ENCODE peak calls at places on chromosomes 7 and 10, in six cellular contexts. One of them, this sample, is unnamed.

GRCh38 chr10:8360365-8360764 is 305.9 kb downstream of the GATA3 start:
- DNase-seq in coronary artery: no peak
- DNase-seq in dorsolateral prefrontal cortex: no peak
- DNase-seq in AG09319: no peak
- DNase-seq in cardiac muscle cell: no peak
- DNase-seq in tibial nerve: no peak
- DNase-seq in this sample: no peak

GRCh38 chr7:23490357-23491131 is 20.3 kb upstream of the IGF2BP3 start:
- DNase-seq in dorsolateral prefrontal cortex: peak; percentile 40
- DNase-seq in cardiac muscle cell: no peak
- DNase-seq in tibial nerve: no peak
- DNase-seq in coronary artery: no peak
- DNase-seq in AG09319: no peak
- DNase-seq in this sample: peak; percentile 42

GRCh38 chr7:47681241-47681810 is 99.4 kb upstream of the TNS3 start:
- DNase-seq in coronary artery: no peak
- DNase-seq in dorsolateral prefrontal cortex: no peak
- DNase-seq in tibial nerve: no peak
- DNase-seq in AG09319: no peak
- DNase-seq in cardiac muscle cell: no peak
- DNase-seq in this sample: no peak

GRCh38 chr10:129926066-129927055 is 37.7 kb downstream of the EBF3 start:
- DNase-seq in cardiac muscle cell: no peak
- DNase-seq in tibial nerve: no peak
- DNase-seq in dorsolateral prefrontal cortex: no peak
- DNase-seq in coronary artery: no peak
- DNase-seq in AG09319: no peak
- DNase-seq in this sample: no peak

GRCh38 chr10:114077815-114078219 is 34.2 kb downstream of the ADRB1 start:
- DNase-seq in dorsolateral prefrontal cortex: no peak
- DNase-seq in tibial nerve: no peak
- DNase-seq in cardiac muscle cell: peak; percentile 28
- DNase-seq in coronary artery: no peak
- DNase-seq in AG09319: no peak
- DNase-seq in this sample: no peak

GRCh38 chr10:116080553-116080952 is 192.5 kb downstream of the GFRA1 start:
- DNase-seq in cardiac muscle cell: no peak
- DNase-seq in dorsolateral prefrontal cortex: no peak
- DNase-seq in tibial nerve: no peak
- DNase-seq in coronary artery: no peak
- DNase-seq in AG09319: no peak
- DNase-seq in this sample: no peak

GRCh38 chr7:47611045-47611511 is 29.2 kb upstream of the TNS3 start:
- DNase-seq in cardiac muscle cell: no peak
- DNase-seq in AG09319: no peak
- DNase-seq in dorsolateral prefrontal cortex: no peak
- DNase-seq in tibial nerve: no peak
- DNase-seq in coronary artery: no peak
- DNase-seq in this sample: no peak

GRCh38 chr10:92691591-92692084 is 1.9 kb downstream of the HHEX start:
- DNase-seq in cardiac muscle cell: no peak
- DNase-seq in tibial nerve: peak; percentile 35
- DNase-seq in dorsolateral prefrontal cortex: peak; percentile 8
- DNase-seq in AG09319: no peak
- DNase-seq in coronary artery: no peak
- DNase-seq in this sample: peak; percentile 57

GRCh38 chr7:92255308-92255707 is 9.5 kb downstream of the ANKIB1 start:
- DNase-seq in cardiac muscle cell: no peak
- DNase-seq in tibial nerve: no peak
- DNase-seq in dorsolateral prefrontal cortex: no peak
- DNase-seq in AG09319: peak; percentile 12
- DNase-seq in coronary artery: no peak
- DNase-seq in this sample: no peak

GRCh38 chr10:12839941-12840611 is 161.4 kb downstream of the CCDC3 start:
- DNase-seq in tibial nerve: no peak
- DNase-seq in AG09319: no peak
- DNase-seq in coronary artery: no peak
- DNase-seq in cardiac muscle cell: no peak
- DNase-seq in dorsolateral prefrontal cortex: no peak
- DNase-seq in this sample: no peak

GRCh38 chr7:158885624-158886023 is 29.3 kb downstream of the DYNC2I1 start:
- DNase-seq in dorsolateral prefrontal cortex: no peak
- DNase-seq in AG09319: no peak
- DNase-seq in tibial nerve: no peak
- DNase-seq in coronary artery: no peak
- DNase-seq in cardiac muscle cell: no peak
- DNase-seq in this sample: no peak
- TF ChIP-seq CTCF in dorsolateral prefrontal cortex: peak; percentile 55
- TF ChIP-seq CTCF in AG09319: peak; percentile 13
- TF ChIP-seq CTCF in tibial nerve: peak; percentile 20
- TF ChIP-seq CTCF in coronary artery: no peak
- TF ChIP-seq CTCF in cardiac muscle cell: no peak
- TF ChIP-seq CTCF in this sample: peak; percentile 27

GRCh38 chr10:78729810-78730209 is 339.0 kb upstream of the ZMIZ1 start:
- DNase-seq in dorsolateral prefrontal cortex: no peak
- DNase-seq in tibial nerve: no peak
- DNase-seq in AG09319: no peak
- DNase-seq in cardiac muscle cell: no peak
- DNase-seq in coronary artery: no peak
- DNase-seq in this sample: no peak

GRCh38 chr10:78730754-78731153 is 338.0 kb upstream of the ZMIZ1 start:
- DNase-seq in tibial nerve: no peak
- DNase-seq in dorsolateral prefrontal cortex: no peak
- DNase-seq in cardiac muscle cell: no peak
- DNase-seq in AG09319: no peak
- DNase-seq in coronary artery: peak; percentile 47
- DNase-seq in this sample: no peak

GRCh38 chr10:78728176-78728575 is 340.6 kb upstream of the ZMIZ1 start:
- DNase-seq in AG09319: no peak
- DNase-seq in tibial nerve: no peak
- DNase-seq in coronary artery: no peak
- DNase-seq in dorsolateral prefrontal cortex: no peak
- DNase-seq in cardiac muscle cell: no peak
- DNase-seq in this sample: no peak

GRCh38 chr10:78727728-78728127 is 341.0 kb upstream of the ZMIZ1 start:
- DNase-seq in coronary artery: no peak
- DNase-seq in dorsolateral prefrontal cortex: no peak
- DNase-seq in cardiac muscle cell: peak; percentile 74
- DNase-seq in AG09319: no peak
- DNase-seq in tibial nerve: no peak
- DNase-seq in this sample: no peak

GRCh38 chr10:78729366-78729765 is 339.4 kb upstream of the ZMIZ1 start:
- DNase-seq in cardiac muscle cell: no peak
- DNase-seq in tibial nerve: no peak
- DNase-seq in dorsolateral prefrontal cortex: no peak
- DNase-seq in AG09319: no peak
- DNase-seq in coronary artery: peak; percentile 66
- DNase-seq in this sample: no peak
- TF ChIP-seq CTCF in cardiac muscle cell: no peak
- TF ChIP-seq CTCF in tibial nerve: no peak
- TF ChIP-seq CTCF in dorsolateral prefrontal cortex: no peak
- TF ChIP-seq CTCF in AG09319: no peak
- TF ChIP-seq CTCF in coronary artery: no peak
- TF ChIP-seq CTCF in this sample: no peak

GRCh38 chr7:108347616-108348015 is 108.6 kb downstream of the NRCAM start:
- DNase-seq in cardiac muscle cell: peak; percentile 79
- DNase-seq in dorsolateral prefrontal cortex: no peak
- DNase-seq in tibial nerve: no peak
- DNase-seq in AG09319: no peak
- DNase-seq in coronary artery: no peak
- DNase-seq in this sample: no peak
- TF ChIP-seq CTCF in cardiac muscle cell: no peak
- TF ChIP-seq CTCF in dorsolateral prefrontal cortex: no peak
- TF ChIP-seq CTCF in tibial nerve: no peak
- TF ChIP-seq CTCF in AG09319: no peak
- TF ChIP-seq CTCF in coronary artery: no peak
- TF ChIP-seq CTCF in this sample: no peak

DNA sequence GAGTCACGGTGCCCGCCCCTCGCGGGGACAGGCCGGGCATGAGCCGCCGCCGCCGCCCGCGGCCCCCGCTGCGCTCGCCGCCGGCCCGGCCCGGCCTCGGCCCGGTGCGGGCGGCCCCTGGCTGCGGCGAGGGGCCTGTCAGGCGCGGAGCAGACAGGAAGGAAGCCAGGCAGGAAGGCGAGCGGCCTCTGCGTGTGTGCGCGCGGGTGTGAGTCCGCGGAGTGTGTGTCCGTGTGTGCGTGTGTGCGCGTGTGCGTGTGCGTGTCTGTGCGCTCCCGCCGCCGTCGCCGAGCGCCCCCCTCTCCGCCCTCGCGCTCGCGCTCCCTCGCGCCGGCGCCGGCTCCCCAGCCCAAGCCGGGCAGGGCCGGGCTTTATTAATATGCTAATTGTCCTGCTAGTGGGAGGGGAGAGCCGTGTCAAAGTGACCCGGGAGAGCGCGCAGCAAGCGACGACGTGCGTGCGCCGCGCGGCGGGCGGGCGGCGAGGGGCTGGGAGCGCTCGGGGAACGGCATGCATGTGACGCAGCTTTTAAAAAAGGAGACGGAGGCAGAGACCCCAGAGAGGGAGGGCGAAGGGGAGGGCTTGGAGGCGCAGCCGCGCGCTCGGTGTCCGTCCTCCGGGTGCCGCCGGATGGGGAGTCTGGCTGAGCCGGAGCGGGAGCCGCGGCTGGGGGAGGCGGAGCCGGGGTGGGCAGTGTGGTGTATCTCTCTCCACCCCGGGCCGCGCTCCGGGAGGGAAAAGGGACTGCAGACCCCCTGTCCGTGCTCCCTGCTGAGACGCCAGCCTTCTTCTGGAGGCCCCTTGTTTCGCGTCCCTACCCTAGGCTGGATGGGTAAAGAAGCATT is at the start of gene LDB1:
- DNase-seq in coronary artery: peak; percentile 88
- DNase-seq in dorsolateral prefrontal cortex: peak; percentile 84
- DNase-seq in AG09319: peak; percentile 50
- DNase-seq in cardiac muscle cell: peak; percentile 92
- DNase-seq in tibial nerve: peak; percentile 56
- DNase-seq in this sample: peak; percentile 66
- TF ChIP-seq CTCF in coronary artery: no peak
- TF ChIP-seq CTCF in dorsolateral prefrontal cortex: peak; percentile 25
- TF ChIP-seq CTCF in AG09319: peak; percentile 0
- TF ChIP-seq CTCF in cardiac muscle cell: no peak
- TF ChIP-seq CTCF in tibial nerve: peak; percentile 14
- TF ChIP-seq CTCF in this sample: no peak

GRCh38 chr10:58590924-58591323 is 78.3 kb downstream of the BICC1 start:
- DNase-seq in cardiac muscle cell: no peak
- DNase-seq in AG09319: no peak
- DNase-seq in tibial nerve: no peak
- DNase-seq in dorsolateral prefrontal cortex: no peak
- DNase-seq in coronary artery: no peak
- DNase-seq in this sample: no peak

GRCh38 chr10:58586282-58586681 is 73.6 kb downstream of the BICC1 start:
- DNase-seq in dorsolateral prefrontal cortex: no peak
- DNase-seq in cardiac muscle cell: no peak
- DNase-seq in coronary artery: no peak
- DNase-seq in AG09319: no peak
- DNase-seq in tibial nerve: no peak
- DNase-seq in this sample: no peak

GRCh38 chr10:58590152-58590551 is 77.5 kb downstream of the BICC1 start:
- DNase-seq in AG09319: peak; percentile 92
- DNase-seq in tibial nerve: no peak
- DNase-seq in coronary artery: no peak
- DNase-seq in cardiac muscle cell: no peak
- DNase-seq in dorsolateral prefrontal cortex: no peak
- DNase-seq in this sample: no peak

GRCh38 chr10:58587676-58588075 is 75.0 kb downstream of the BICC1 start:
- DNase-seq in dorsolateral prefrontal cortex: no peak
- DNase-seq in AG09319: no peak
- DNase-seq in cardiac muscle cell: no peak
- DNase-seq in tibial nerve: no peak
- DNase-seq in coronary artery: no peak
- DNase-seq in this sample: no peak

GRCh38 chr10:58588673-58589265 is 76.1 kb downstream of the BICC1 start:
- DNase-seq in cardiac muscle cell: peak; percentile 18
- DNase-seq in dorsolateral prefrontal cortex: no peak
- DNase-seq in AG09319: no peak
- DNase-seq in coronary artery: no peak
- DNase-seq in tibial nerve: no peak
- DNase-seq in this sample: no peak
- TF ChIP-seq CTCF in cardiac muscle cell: peak; percentile 18
- TF ChIP-seq CTCF in dorsolateral prefrontal cortex: peak; percentile 26
- TF ChIP-seq CTCF in AG09319: peak; percentile 14
- TF ChIP-seq CTCF in coronary artery: no peak
- TF ChIP-seq CTCF in tibial nerve: no peak
- TF ChIP-seq CTCF in this sample: no peak

DNA sequence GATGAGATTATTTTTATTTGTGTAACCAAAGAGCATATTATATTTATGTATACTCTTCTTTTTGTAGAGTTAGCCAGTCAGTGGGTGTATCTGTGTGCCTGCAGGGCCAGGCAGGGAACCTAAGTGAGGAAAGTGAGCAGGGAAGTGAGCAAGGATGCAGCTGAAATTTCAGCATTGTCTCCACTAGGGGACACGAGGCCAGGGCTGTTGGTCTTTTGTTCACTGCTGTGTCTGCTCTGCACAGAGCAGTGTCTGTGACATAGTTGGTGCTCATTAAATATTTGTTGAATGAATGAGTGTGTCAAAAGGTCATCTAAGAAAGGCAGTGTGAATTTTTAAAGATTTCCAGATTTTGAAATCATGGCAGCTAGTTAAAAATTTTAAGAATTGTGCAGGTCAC is 51.8 kb downstream of the SUGCT start:
- DNase-seq in cardiac muscle cell: no peak
- DNase-seq in AG09319: no peak
- DNase-seq in tibial nerve: no peak
- DNase-seq in coronary artery: no peak
- DNase-seq in dorsolateral prefrontal cortex: no peak
- DNase-seq in this sample: no peak
- TF ChIP-seq CTCF in cardiac muscle cell: no peak
- TF ChIP-seq CTCF in AG09319: no peak
- TF ChIP-seq CTCF in tibial nerve: no peak
- TF ChIP-seq CTCF in coronary artery: no peak
- TF ChIP-seq CTCF in dorsolateral prefrontal cortex: no peak
- TF ChIP-seq CTCF in this sample: no peak

DNA sequence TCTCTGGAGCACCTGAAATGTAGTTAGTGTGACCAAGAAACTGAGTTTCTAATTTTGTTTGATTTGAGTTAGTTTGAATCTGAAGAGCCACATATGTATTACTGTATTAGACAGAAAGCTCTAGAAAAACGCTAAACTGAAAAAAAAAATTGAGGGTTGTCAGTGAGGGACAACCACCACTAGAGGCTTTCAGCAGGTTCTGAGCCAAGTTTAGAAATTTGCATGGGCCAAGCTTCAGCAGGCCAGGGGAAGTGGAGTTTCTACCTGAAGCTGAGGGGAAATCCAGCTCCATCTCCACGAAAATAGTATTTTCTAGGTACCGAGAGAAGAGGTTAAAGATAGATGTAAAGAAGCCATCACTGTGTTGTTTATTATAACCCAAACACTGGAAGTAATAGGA is 77.9 kb upstream of the PLXNA4 start:
- DNase-seq in cardiac muscle cell: no peak
- DNase-seq in coronary artery: no peak
- DNase-seq in tibial nerve: no peak
- DNase-seq in dorsolateral prefrontal cortex: no peak
- DNase-seq in AG09319: no peak
- DNase-seq in this sample: no peak
- TF ChIP-seq CTCF in cardiac muscle cell: peak; percentile 51
- TF ChIP-seq CTCF in coronary artery: no peak
- TF ChIP-seq CTCF in tibial nerve: peak; percentile 9
- TF ChIP-seq CTCF in dorsolateral prefrontal cortex: no peak
- TF ChIP-seq CTCF in AG09319: peak; percentile 20
- TF ChIP-seq CTCF in this sample: no peak